ENCODE peak calls at places on chromosomes 13 and 19, in four cellular contexts. P is GM12891, X is H1, Q is K562. C is an unnamed sample.

GRCh38 chr13:61286148-61286745 is 129.4 kb downstream of the PCDH20 start:
- DNase-seq in Q (no peak), X (peak), P (peak), C (no peak)

GRCh38 chr13:71252191-71252704 is 614.8 kb downstream of the DACH1 start:
- DNase-seq in Q (no peak), P (no peak), X (no peak), C (no peak)

GRCh38 chr13:73365240-73365639 is 306.4 kb downstream of the KLF5 start:
- DNase-seq in Q (no peak), X (no peak), P (no peak), C (no peak)

GRCh38 chr19:14103310-14103709 is 12.8 kb upstream of the SAMD1 start:
- DNase-seq in P (no peak), X (no peak), Q (no peak), C (no peak)

GRCh38 chr19:50497030-50497420 is 14.0 kb downstream of the JOSD2 start:
- DNase-seq in Q (no peak), X (no peak), P (no peak), C (no peak)

GRCh38 chr19:27972291-27973040 is 1240.5 kb downstream of the UQCRFS1 start:
- DNase-seq in X (no peak), Q (no peak), P (no peak), C (no peak)

GRCh38 chr19:17296278-17296677 is 6.9 kb downstream of the ABHD8 start:
- DNase-seq in X (no peak), P (no peak), Q (no peak), C (no peak)

GRCh38 chr13:25179011-25179410 is 6.9 kb upstream of the AMER2 start:
- DNase-seq in Q (no peak), X (no peak), P (no peak), C (no peak)

GRCh38 chr19:58361900-58362271 is 665 bp downstream of the ZNF497 start:
- DNase-seq in P (peak), Q (peak), X (no peak), C (peak)

GRCh38 chr19:4415352-4415751 is 12.9 kb downstream of the CHAF1A start:
- DNase-seq in X (no peak), Q (no peak), P (no peak), C (no peak)

DNA sequence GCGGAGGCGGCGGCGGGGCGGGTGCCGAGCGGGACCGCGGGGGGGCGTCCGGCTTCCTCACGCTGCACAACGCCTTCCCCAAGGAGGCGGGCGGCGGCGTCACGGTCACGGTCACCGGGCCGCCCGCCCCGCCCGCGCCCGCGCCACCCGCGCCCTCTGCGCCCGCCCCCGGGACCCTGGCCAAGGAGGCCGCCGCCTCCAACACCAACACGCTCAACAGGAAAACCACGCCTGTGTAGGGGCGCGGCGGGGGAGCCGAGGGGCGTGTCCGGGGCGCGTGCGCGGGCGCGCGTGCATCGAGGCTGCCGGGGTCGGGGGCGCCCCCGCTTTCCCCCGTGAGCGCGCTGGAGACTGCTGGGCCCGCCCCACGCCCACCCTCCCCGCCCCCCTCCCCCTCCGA is 8.8 kb upstream of the CACNG6 start:
- DNase-seq in Q (no peak), X (peak), P (no peak), C (no peak)
- TF ChIP-seq POLR2AphosphoS5 in Q (no peak), X (no peak), P (no peak), C (no peak)

DNA sequence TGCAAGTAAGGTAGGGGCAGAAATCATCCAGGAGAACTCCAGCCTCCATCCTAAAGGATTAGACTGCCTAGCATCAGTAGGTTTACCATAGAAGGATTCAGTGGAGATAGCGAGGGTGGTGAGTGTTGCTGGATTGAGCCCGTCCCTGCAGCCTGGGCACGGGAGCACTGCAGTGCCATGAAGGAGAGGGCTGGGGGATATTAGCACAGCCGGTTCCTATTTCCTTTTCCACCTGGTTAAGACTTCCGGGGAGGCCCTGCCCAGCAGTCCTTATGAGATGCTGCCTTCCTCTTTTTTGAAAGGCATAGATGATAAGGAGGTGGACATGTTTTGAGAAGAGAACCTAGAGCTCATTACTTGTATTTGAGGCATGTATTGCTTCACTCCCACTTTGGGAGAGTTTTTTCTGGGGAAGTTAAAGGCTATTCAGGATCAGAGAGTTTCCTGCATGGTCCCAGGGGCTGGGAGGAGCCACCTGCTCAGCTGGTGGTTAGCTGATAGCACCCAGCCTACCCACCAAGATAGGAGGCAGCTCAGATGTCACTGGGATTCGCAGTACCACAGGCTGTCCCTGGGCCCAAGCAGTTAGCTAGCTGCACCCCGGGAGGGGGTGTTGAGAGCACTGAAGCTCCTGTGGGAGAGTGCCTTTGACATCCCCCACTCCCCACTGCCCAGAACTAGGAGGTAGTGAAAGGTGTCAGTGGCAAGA is 17.2 kb downstream of the ACTN4 start:
- DNase-seq in Q (peak), X (no peak), P (no peak), C (no peak)
- TF ChIP-seq POLR2A in Q (no peak), X (no peak), P (no peak), C (no peak)

DNA sequence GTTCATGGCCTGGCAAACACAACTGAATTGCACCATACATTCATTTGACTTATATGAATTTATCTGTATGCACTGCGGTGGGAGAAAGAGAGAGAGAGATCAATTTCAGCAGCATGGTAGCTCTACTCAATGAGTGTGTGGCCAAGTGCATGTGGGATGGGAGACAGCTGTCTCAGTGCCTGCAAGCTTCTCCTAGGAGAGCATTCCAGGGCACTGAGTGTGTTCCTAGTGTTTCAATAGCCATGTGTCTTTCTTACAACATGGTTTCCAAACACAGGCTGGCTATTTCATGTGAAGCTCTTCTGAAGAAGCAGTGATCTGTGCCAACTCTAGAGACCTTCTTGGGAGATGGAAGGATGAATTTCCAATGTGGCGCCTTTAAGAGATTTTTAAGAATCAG is 43.5 kb downstream of the NEK5 start:
- DNase-seq in X (no peak), Q (no peak), P (no peak), C (no peak)
- TF ChIP-seq TAF1 in X (no peak), Q (no peak), P (no peak), C (no peak)

DNA sequence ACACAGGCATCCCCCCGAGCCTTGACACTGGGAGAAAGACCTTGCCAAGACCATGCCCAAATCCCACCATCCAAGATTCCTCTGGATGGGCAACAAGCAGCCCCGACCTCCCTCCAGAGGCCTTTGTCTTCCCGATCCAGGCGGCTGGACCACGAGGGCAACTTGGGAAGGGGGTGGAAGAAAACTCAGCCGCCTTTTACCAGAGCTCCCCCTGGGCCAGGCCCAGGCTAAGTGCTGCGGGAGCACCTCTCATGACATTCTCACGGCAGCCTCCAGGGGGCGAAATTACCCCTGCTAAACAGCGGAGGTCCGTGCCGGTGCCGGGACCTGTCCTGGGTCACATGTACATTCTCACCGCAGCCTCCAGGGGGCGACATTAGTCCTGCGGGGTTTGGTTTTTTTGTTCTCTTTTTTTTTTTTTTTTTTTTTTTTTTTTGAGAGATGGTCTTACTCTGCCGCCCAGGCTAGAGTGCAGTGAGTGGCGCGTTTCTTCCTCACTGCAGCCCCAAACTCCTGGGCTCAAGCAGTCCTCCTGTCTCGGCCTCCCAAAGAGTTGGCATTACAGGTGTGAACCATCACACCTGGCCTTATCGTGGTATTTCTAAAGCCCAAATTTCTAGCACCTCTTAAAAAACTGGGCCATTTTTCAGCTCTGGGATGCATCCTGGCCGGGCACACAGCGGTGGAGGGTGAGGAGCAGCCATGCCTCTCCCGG is 2.1 kb upstream of the RSPH6A start:
- DNase-seq in X (peak), P (peak), Q (peak), C (peak)
- TF ChIP-seq POLR2AphosphoS5 in X (peak), P (no peak), Q (peak), C (no peak)

GRCh38 chr13:48976677-48977625 is 1.2 kb downstream of the FNDC3A start:
- DNase-seq in X (no peak), P (no peak), Q (no peak), C (no peak)
- TF ChIP-seq POLR2A in X (no peak), P (peak), Q (no peak), C (peak)

GRCh38 chr19:39074205-39074692 is 9.9 kb upstream of the ACP7 start:
- DNase-seq in P (no peak), X (no peak), Q (no peak), C (no peak)
- TF ChIP-seq TAF1 in P (no peak), X (no peak), Q (no peak), C (no peak)

DNA sequence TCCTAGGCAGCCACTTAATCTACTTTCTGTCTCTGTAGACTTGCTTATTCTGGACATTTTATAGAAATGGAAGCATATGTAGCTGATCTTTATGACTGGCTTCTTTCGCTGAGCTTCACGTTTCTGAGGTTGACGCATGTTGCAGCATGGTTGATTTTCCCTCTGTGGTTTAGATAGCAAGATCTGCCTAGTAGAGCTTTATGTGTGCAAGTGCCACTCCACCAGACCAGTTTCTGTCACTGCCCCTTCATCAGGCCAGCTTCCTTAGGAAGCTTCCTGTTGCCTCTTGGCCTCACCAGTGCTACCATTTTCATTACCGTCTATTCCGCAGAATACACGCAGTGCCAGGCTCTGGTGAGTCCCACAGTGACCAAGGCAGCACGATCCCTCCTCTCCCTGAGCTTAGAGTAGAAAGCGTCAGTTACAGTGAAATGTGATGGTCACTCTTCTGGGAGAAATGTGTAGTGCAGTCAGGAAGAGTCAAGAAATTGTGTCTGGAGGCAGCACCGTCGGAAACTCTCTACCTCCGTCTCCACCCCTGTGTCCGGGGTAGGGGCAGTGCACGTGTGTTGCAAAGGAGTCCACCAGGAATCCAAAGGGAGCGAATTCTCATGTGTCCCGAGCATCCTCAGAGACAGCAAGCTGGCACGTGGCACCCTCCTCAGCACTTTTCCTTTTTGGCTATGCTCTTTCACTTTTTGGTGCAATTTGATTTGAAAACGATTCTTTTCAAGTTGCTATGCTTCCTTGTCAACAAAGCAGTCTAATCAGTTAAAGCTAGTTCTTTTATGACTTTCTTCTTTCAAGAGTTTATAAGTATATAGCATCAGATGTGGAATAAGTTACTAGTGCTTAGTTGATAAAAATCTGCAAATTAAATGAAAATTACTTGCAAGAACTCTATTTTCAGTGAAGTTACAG is 45.4 kb upstream of the GPR183 start:
- DNase-seq in X (peak), Q (no peak), P (no peak), C (no peak)
- TF ChIP-seq POLR2AphosphoS5 in X (no peak), Q (no peak), P (no peak), C (no peak)